ENCODE peak calls at places on chromosomes 3 and 15, in nine cellular contexts. P is astrocyte, A is SK-N-SH, V is heart right ventricle, D is HCT116, T is kidney, Z is neural progenitor cell, B is bronchial epithelial cell, R is heart left ventricle. F is an unnamed sample. For H3K36me3, the result is how much of the 10 kb centered on the place peaks cover.

GRCh38 chr3:104519968-104520655 is 846.6 kb upstream of the ALCAM start:
- DNase-seq in P (peak), A (no peak), V (no peak), D (no peak), T (no peak), Z (no peak), B (no peak), R (no peak), F (no peak)

GRCh38 chr3:171407746-171408145 is 52.5 kb downstream of the TNIK start:
- DNase-seq in P (peak), A (no peak), V (no peak), D (no peak), T (no peak), Z (no peak), B (peak), R (no peak), F (no peak)

GRCh38 chr3:66419053-66419440 is 81.8 kb downstream of the LRIG1 start:
- DNase-seq in P (no peak), A (no peak), V (no peak), D (no peak), T (no peak), Z (no peak), B (no peak), R (no peak), F (no peak)

GRCh38 chr15:67753901-67754300 is 71.4 kb upstream of the SKOR1 start:
- DNase-seq in P (no peak), A (no peak), V (no peak), D (no peak), T (no peak), Z (no peak), B (no peak), R (no peak), F (no peak)

GRCh38 chr15:69032006-69032405 is 17.5 kb downstream of the NOX5 start:
- DNase-seq in P (no peak), A (no peak), V (no peak), D (no peak), T (no peak), Z (no peak), B (no peak), R (no peak), F (no peak)

GRCh38 chr3:131218196-131218595 is 163.4 kb upstream of the NUDT16 start:
- DNase-seq in P (peak), A (no peak), V (no peak), D (no peak), T (no peak), Z (no peak), B (peak), R (no peak), F (no peak)

GRCh38 chr3:116188231-116188785 is 257.0 kb downstream of the LSAMP start:
- DNase-seq in P (peak), A (no peak), V (no peak), D (no peak), T (no peak), Z (no peak), B (peak), R (no peak), F (no peak)

GRCh38 chr3:66378256-66378655 is 122.6 kb downstream of the LRIG1 start:
- DNase-seq in P (no peak), A (peak), V (no peak), D (peak), T (no peak), Z (peak), B (no peak), R (no peak), F (no peak)

GRCh38 chr15:75232826-75233503 is 25.2 kb upstream of the GOLGA6C start:
- DNase-seq in P (no peak), A (no peak), V (no peak), D (no peak), T (peak), Z (no peak), B (no peak), R (no peak), F (no peak)

GRCh38 chr3:153752405-153753027 is 368.7 kb upstream of the ARHGEF26 start:
- DNase-seq in P (no peak), A (no peak), V (no peak), D (no peak), T (no peak), Z (no peak), B (no peak), R (no peak), F (peak)

GRCh38 chr3:151890721-151891141 is 17.3 kb downstream of the SUCNR1 start:
- DNase-seq in P (peak), A (no peak), V (no peak), D (no peak), T (no peak), Z (no peak), B (peak), R (no peak), F (no peak)

GRCh38 chr3:112004187-112004586 is 5.5 kb downstream of the TAGLN3 start:
- DNase-seq in P (no peak), A (no peak), V (no peak), D (no peak), T (no peak), Z (no peak), B (peak), R (no peak), F (no peak)

GRCh38 chr3:53506110-53506762 is 11.8 kb downstream of the CACNA1D start:
- DNase-seq in P (no peak), A (no peak), V (no peak), D (no peak), T (no peak), Z (no peak), B (no peak), R (no peak), F (no peak)

GRCh38 chr15:88842156-88842555 is 38.9 kb downstream of the ACAN start:
- DNase-seq in P (no peak), A (no peak), V (no peak), D (no peak), T (no peak), Z (no peak), B (no peak), R (no peak), F (no peak)
- H3K36me3 ChIP-seq in P (under half), A (under half), V (under half), D (under half), T (under half), Z (under half), B (under half), R (under half), F (under half)

GRCh38 chr3:122468896-122469533 is 45.7 kb downstream of the KPNA1 start:
- DNase-seq in P (no peak), A (no peak), V (no peak), D (no peak), T (no peak), Z (peak), B (no peak), R (no peak), F (no peak)

GRCh38 chr3:122469659-122470058 is 45.1 kb downstream of the KPNA1 start:
- DNase-seq in P (no peak), A (no peak), V (no peak), D (no peak), T (no peak), Z (no peak), B (no peak), R (no peak), F (no peak)

GRCh38 chr3:122461834-122462233 is 46.0 kb upstream of the WDR5B start:
- DNase-seq in P (no peak), A (no peak), V (no peak), D (no peak), T (no peak), Z (no peak), B (no peak), R (no peak), F (no peak)

GRCh38 chr3:122464659-122465058 is 48.8 kb upstream of the WDR5B start:
- DNase-seq in P (no peak), A (no peak), V (no peak), D (no peak), T (no peak), Z (no peak), B (no peak), R (no peak), F (no peak)

DNA sequence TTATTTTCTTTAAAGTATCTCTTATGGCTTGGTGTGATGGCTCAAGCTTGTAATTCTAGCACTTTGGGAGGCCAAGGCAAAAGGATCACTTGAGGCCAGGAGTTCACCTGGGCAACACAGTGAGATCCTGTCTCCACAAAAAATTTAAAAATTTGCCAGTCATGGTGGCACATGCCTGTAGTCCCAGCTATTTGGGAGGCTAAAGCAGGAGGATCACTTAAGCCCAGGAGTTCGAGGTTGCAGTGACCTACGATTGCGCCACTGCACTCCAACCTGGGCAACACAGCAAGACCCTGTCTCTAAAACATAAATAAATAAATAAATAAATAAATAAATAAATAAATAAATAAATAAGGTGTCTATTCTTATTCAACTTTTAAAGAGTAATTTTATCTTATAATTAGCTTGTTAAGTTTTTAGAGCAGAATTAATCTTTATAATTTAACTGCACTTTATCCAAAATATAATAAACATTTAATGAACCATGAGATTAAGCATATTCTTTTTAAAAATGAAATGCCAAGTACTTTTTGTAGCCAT is 48.0 kb downstream of the KPNA1 start:
- DNase-seq in P (no peak), A (no peak), V (no peak), D (no peak), T (no peak), Z (no peak), B (no peak), R (no peak), F (no peak)
- TF ChIP-seq CTCF in P (no peak), A (no peak), V (no peak), D (no peak), T (no peak), Z (no peak), B (no peak), R (no peak), F (no peak)

DNA sequence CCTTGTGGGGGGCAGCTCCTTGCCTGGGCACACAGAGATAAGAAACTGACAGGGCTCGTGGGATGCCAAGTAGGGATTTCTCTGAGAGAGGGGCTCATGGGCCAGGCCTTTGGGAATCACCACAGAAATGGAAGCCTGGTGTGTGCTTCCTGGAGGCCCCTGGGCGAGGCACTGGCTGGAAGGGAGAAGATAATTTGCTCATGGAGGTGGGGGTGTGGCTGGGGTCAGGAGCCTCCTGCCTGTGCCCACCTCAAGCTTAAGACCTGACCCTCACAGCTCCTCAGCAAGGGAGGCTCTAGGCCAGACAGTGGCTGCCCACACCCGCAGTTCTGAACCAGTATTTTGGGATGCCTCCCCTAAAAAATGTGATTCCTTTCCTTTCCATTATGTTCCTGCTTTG is 16.9 kb upstream of the CPNE9 start:
- DNase-seq in P (no peak), A (no peak), V (no peak), D (no peak), T (peak), Z (no peak), B (no peak), R (no peak), F (no peak)
- H3K36me3 ChIP-seq in P (under half), A (half or more), V (half or more), D (under half), T (half or more), Z (under half), B (under half), R (half or more), F (half or more)

DNA sequence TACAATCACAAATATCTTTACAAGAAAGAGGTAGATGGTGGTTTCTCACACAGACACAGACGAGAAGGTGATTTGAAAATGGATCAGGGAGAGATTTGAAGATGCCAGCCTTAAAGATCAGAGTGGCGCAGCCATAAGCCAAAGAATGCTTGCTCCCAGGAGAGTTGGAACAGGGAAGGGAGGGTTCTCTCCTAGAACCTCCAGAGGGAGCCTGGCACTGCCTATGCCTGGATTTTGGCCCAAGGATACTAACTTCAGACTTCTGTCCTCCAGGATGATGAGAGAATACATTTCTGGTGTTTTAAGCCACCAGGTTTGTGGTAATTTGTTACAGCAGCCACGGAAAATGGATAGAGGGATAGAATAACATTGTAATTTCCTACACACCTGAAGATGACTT is 279.1 kb downstream of the FAM43A start:
- DNase-seq in P (no peak), A (no peak), V (no peak), D (no peak), T (no peak), Z (no peak), B (peak), R (no peak), F (no peak)
- TF ChIP-seq CTCF in P (no peak), A (peak), V (no peak), D (peak), T (no peak), Z (no peak), B (peak), R (no peak), F (no peak)

DNA sequence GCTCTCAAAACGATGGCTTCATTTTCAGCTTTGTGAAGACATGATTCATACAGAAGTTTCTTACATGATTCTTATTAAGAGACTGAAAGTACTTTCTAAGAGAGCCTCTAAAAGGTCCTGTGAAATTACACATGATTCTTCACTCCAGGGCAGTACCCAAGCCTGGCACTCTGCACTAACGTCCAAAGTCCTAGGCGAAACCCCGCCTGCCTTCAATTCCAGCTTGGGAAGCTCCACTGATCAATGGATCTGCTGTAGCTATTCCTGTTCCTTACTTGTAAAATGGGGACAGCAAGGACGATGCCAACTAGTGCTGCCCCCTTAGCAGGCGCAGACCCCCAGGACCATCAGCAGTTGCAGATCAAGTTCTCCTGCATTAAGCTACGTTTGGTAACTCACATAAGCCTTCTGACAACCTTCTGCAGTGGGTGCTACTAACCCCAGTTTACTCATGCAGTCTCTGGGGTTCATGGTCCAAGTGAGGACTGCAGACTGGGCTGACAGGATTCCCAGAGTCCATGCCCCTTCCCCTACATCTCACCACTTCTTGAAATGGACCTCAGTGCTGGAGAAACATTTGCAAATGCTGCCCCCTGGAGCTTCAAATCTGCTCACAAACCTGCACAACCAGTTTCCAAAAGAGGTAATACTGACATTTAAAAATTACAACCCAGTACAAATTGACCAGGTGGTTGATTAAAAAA is 10.6 kb downstream of the CHCHD4 start:
- DNase-seq in P (no peak), A (no peak), V (no peak), D (no peak), T (no peak), Z (peak), B (no peak), R (no peak), F (no peak)
- H3K36me3 ChIP-seq in P (under half), A (half or more), V (half or more), D (under half), T (under half), Z (under half), B (under half), R (under half), F (under half)

F was measured in body of pancreas.